ENCODE peak calls at places on chromosomes 1 and 21, in seven cellular contexts. Y, R, T, Z, L, W and P are unnamed samples.

GRCh38 chr1:11802973-11803885 is 2.5 kb downstream of the MTHFR start:
- DNase-seq in T (peak), L (peak), Z (peak), W (peak), R (peak), Y (peak), P (peak)

GRCh38 chr1:222546091-222546490 is 1.8 kb downstream of the HHIPL2 start:
- DNase-seq in Z (no peak), L (no peak), R (no peak), Y (no peak), W (no peak), T (no peak), P (no peak)

GRCh38 chr1:44714944-44715571 is 15.9 kb downstream of the RNU5D-1 start:
- DNase-seq in L (no peak), Z (peak), W (no peak), T (peak), Y (peak), R (peak), P (peak)

GRCh38 chr21:44059710-44060109 is 47.5 kb upstream of the PWP2 start:
- DNase-seq in L (no peak), Z (no peak), W (no peak), T (no peak), R (no peak), Y (no peak), P (no peak)

GRCh38 chr1:1085911-1086841 is 12.1 kb upstream of the RNF223 start:
- DNase-seq in T (no peak), W (peak), Z (no peak), Y (no peak), L (peak), R (no peak), P (no peak)

GRCh38 chr21:42006765-42007164 is 3.4 kb downstream of the ZBTB21 start:
- DNase-seq in L (no peak), R (no peak), Y (no peak), T (no peak), W (no peak), Z (no peak), P (no peak)

GRCh38 chr21:35249636-35250035 is 200.5 kb upstream of the RUNX1 start:
- DNase-seq in W (no peak), R (no peak), L (no peak), Y (no peak), T (no peak), Z (no peak), P (no peak)

GRCh38 chr1:201299968-201300367 is 16.7 kb downstream of the PKP1 start:
- DNase-seq in Z (no peak), W (no peak), L (no peak), Y (peak), T (peak), R (peak), P (no peak)

GRCh38 chr1:92989253-92989652 is 28.0 kb upstream of the DIPK1A start:
- DNase-seq in Y (no peak), L (no peak), T (no peak), W (no peak), R (no peak), Z (no peak), P (no peak)

DNA sequence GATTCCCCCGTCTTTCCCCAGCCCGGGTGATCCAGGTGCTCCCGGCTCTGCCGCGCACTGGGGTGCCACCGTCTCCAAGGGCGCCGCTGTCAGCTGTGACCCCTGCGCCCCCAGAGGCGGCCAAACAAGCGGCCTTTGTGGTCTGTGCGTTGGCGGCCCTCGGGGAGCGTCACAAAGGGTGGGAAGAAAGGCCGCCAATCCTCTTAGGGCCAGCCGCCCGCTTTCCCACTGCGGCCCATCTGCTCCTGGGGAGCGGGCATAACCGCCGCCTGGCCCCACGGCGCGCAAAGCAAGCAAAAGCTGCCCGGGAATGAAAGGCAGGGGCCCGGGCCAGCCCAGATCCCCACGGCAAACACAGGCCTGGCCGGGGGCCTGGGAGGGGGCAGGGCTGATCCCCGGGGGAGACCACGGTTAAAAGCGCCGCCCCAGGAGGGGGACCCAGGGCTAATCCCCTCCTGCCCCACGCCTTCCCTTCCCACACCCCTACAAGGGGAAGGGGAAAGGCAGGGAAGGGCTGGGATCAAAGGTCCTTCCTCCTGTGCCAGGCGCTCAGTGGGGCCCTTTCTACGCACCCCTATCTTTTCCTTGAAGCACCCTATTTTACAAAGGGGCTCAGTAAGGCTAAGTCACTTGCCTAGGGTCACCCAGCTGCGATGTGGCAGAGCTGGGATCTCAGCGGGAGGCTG is 24.0 kb downstream of the C1QB start:
- DNase-seq in R (peak), Z (no peak), W (no peak), Y (no peak), L (no peak), T (no peak), P (no peak)
- TF ChIP-seq POLR2A in R (no peak), Z (no peak), W (no peak), Y (no peak), L (no peak), T (no peak), P (no peak)

DNA sequence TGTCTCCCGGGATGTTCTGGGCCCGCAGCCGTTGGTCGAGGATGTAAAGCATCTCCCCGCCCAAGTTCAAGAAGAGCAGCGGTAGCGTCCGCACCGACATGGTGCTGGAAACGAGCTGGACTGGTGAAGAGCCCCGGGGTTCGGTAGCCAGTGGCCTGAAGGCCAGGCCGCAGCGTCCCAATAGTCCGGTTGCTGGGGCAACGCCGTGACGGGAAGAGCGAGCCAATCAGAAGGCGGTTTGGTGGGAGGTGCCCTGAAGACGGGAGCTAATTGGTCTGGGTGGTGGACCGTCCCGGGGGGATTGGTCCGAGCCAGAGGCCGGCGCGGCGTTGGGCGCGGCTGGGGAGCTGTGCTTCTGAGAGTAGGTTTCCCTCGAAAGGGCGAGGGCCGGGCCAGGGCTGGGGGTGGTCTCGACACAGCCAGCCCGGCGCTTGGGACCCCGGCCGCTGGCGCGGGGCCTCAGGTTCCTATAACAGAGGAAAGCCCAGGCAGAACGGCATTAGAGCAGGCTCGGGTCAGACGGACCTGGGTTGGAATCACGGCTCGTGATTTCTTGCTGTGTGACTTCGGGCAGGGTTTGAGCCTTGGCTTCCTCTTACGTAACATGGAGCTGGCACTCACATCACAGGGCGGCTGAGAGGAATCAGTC is at the start of gene OSCP1:
- DNase-seq in Y (peak), R (peak), T (peak), W (peak), Z (peak), L (peak), P (peak)
- TF ChIP-seq POLR2A in Y (peak), R (peak), T (peak), W (no peak), Z (peak), L (peak), P (no peak)

DNA sequence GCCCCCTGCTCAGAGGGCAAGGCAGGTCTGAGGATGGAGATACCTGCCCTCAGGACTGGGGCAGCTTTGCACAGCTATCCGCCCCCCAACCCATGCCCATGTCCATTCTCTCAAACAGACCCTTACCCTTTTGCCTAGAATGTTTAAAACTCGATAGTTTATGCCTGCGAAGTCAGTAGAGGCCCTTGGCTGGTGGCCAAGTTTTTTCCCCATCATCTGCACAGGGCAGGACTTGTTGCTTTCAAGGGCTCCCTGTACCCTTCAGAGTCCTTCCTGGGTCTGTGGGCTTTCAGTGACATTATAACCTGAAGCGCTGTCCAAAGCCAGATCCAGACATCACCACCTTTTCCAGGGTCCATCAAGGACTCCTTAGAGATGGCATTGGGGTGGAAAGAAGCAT is 148.7 kb upstream of the ZNF644 start:
- DNase-seq in R (no peak), T (no peak), W (no peak), Z (no peak), Y (no peak), L (no peak), P (no peak)
- TF ChIP-seq POLR2A in R (no peak), T (no peak), W (no peak), Z (no peak), Y (no peak), L (no peak), P (no peak)

GRCh38 chr1:150575072-150575489 is 4.3 kb downstream of the MCL1 start:
- DNase-seq in Z (no peak), R (peak), L (no peak), W (no peak), Y (no peak), T (no peak), P (no peak)

GRCh38 chr1:150576367-150576711 is 3.1 kb downstream of the MCL1 start:
- DNase-seq in R (no peak), L (no peak), Z (no peak), W (no peak), T (no peak), Y (no peak), P (no peak)

GRCh38 chr1:150574260-150575071 is 4.9 kb downstream of the MCL1 start:
- DNase-seq in T (no peak), L (no peak), W (no peak), Z (no peak), Y (no peak), R (peak), P (no peak)

GRCh38 chr1:150575518-150576366 is 3.7 kb downstream of the MCL1 start:
- DNase-seq in L (no peak), Z (no peak), Y (peak), R (peak), W (no peak), T (no peak), P (no peak)

GRCh38 chr1:150572918-150573647 is 6.3 kb downstream of the MCL1 start:
- DNase-seq in Z (peak), R (peak), T (no peak), Y (no peak), W (no peak), L (no peak), P (no peak)
- TF ChIP-seq POLR2A in Z (no peak), R (no peak), T (peak), Y (peak), W (peak), L (no peak), P (no peak)

GRCh38 chr1:25174730-25175612 is 57.3 kb downstream of the SYF2 start:
- DNase-seq in Z (no peak), L (peak), T (no peak), W (no peak), R (peak), Y (no peak), P (no peak)
- TF ChIP-seq POLR2A in Z (no peak), L (no peak), T (no peak), W (no peak), R (no peak), Y (no peak), P (no peak)

DNA sequence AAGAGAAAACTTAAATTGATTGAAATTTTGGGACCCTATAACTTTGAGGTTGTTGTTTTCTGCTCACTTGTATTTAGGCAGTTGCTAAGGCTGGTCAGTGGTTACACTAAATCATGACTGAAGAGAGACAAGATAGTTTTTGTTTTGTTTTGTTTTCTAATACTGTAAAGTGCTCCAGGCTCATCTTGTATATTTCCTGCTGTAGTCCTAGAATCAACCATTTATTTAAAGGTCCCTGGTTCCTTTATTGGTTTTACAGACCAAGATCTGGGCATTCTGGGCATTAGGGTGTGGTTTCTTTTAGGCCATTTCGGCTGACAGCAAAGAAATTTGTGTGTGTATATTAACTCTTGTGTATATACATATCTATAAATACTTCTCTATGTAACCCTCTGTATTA is 14.9 kb downstream of the SNX27 start:
- DNase-seq in Z (no peak), R (no peak), W (no peak), T (no peak), Y (no peak), L (no peak), P (no peak)
- TF ChIP-seq POLR2A in Z (no peak), R (no peak), W (no peak), T (no peak), Y (no peak), L (no peak), P (no peak)

GRCh38 chr1:40384887-40385286 is 11.4 kb downstream of the SMAP2 start:
- DNase-seq in L (no peak), Z (no peak), R (no peak), Y (no peak), W (no peak), T (no peak), P (no peak)
- TF ChIP-seq POLR2A in L (no peak), Z (no peak), R (no peak), Y (no peak), W (no peak), T (no peak), P (no peak)